ENCODE peak calls at places on chromosomes 2 and 18, in five cellular contexts. L is SJSA1, M is T-cell, S is epithelial cell of esophagus, C is NCI-H1417. G is an unnamed sample.

GRCh38 chr2:196739031-196739430 is 60.5 kb downstream of the GTF3C3 start:
- DNase-seq in S (no peak), C (no peak), L (no peak), M (no peak), G (no peak)

GRCh38 chr2:189580267-189580661 is 322 bp downstream of the SLC40A1 start:
- DNase-seq in M (peak), S (peak), C (no peak), L (no peak), G (peak)

GRCh38 chr2:240290432-240291336 is 144.8 kb upstream of the GPC1 start:
- DNase-seq in S (no peak), M (no peak), C (no peak), L (no peak), G (no peak)

GRCh38 chr18:71398530-71398929 is 1109.7 kb downstream of the SOCS6 start:
- DNase-seq in M (no peak), L (no peak), C (peak), S (no peak), G (no peak)

GRCh38 chr2:54429811-54430600 is 26.1 kb upstream of the SPTBN1 start:
- DNase-seq in L (no peak), C (no peak), M (no peak), S (no peak), G (no peak)

GRCh38 chr2:16069933-16070647 is 129.7 kb downstream of the MYCN start:
- DNase-seq in L (peak), C (no peak), S (no peak), M (no peak), G (no peak)

GRCh38 chr2:36489296-36489695 is 108.7 kb downstream of the FEZ2 start:
- DNase-seq in S (peak), M (no peak), C (no peak), L (peak), G (peak)

GRCh38 chr2:47422560-47422959 is 19.6 kb downstream of the MSH2 start:
- DNase-seq in S (peak), C (no peak), M (no peak), L (peak), G (peak)

GRCh38 chr2:171319164-171319810 is 114.5 kb downstream of the METTL8 start:
- DNase-seq in S (peak), M (peak), C (no peak), L (no peak), G (no peak)

GRCh38 chr18:79902075-79902474 is 49.4 kb downstream of the SLC66A2 start:
- DNase-seq in L (no peak), S (no peak), M (no peak), C (no peak), G (no peak)

GRCh38 chr2:234840336-234840735 is 111.5 kb upstream of the SH3BP4 start:
- DNase-seq in C (no peak), M (no peak), S (peak), L (peak), G (peak)

GRCh38 chr18:23825978-23826405 is 136.7 kb downstream of the LAMA3 start:
- DNase-seq in S (peak), C (no peak), L (no peak), M (no peak), G (peak)

GRCh38 chr18:13877133-13877532 is 38.2 kb downstream of the MC2R start:
- DNase-seq in C (no peak), M (no peak), L (no peak), S (no peak), G (no peak)

GRCh38 chr2:29273004-29273703 is 157.9 kb downstream of the CLIP4 start:
- DNase-seq in S (peak), C (no peak), M (no peak), L (no peak), G (no peak)

GRCh38 chr18:79927597-79928562 is 23.6 kb downstream of the SLC66A2 start:
- DNase-seq in S (no peak), L (no peak), M (no peak), C (no peak), G (no peak)

GRCh38 chr2:210481601-210482124 is 5.1 kb upstream of the LANCL1 start:
- DNase-seq in M (no peak), L (no peak), C (no peak), S (peak), G (no peak)

GRCh38 chr2:45699032-45699658 is 47.7 kb downstream of the PRKCE start:
- DNase-seq in M (no peak), S (peak), C (no peak), L (peak), G (peak)

GRCh38 chr2:10375570-10376266 is 72.4 kb downstream of the ODC1 start:
- DNase-seq in M (no peak), L (no peak), S (no peak), C (no peak), G (no peak)

GRCh38 chr2:239382384-239382880 is 18.4 kb downstream of the HDAC4 start:
- DNase-seq in C (no peak), M (no peak), S (no peak), L (no peak), G (no peak)

GRCh38 chr2:29423267-29423666 is 308.1 kb downstream of the CLIP4 start:
- DNase-seq in C (no peak), M (no peak), S (no peak), L (no peak), G (no peak)

GRCh38 chr18:32695534-32695933 is 77.3 kb downstream of the KLHL14 start:
- DNase-seq in L (no peak), M (no peak), C (no peak), S (peak), G (no peak)

GRCh38 chr2:189179607-189179979 is at the start of gene COL5A2:
- DNase-seq in L (peak), M (no peak), S (peak), C (no peak), G (peak)

GRCh38 chr2:72625359-72625758 is 200.5 kb downstream of the EXOC6B start:
- DNase-seq in L (no peak), C (no peak), S (no peak), M (no peak), G (no peak)

GRCh38 chr2:9770308-9771100 is 72.8 kb upstream of the TAF1B start:
- DNase-seq in L (peak), S (peak), M (no peak), C (peak), G (peak)

GRCh38 chr2:103991591-103991990 is 862.3 kb upstream of the POU3F3 start:
- DNase-seq in C (no peak), M (no peak), L (no peak), S (no peak), G (no peak)

GRCh38 chr2:68857855-68858456 is 13.2 kb downstream of the BMP10 start:
- DNase-seq in L (peak), M (no peak), S (peak), C (no peak), G (no peak)

GRCh38 chr18:44796505-44797198 is 116.0 kb downstream of the SETBP1 start:
- DNase-seq in S (no peak), C (no peak), L (no peak), M (no peak), G (no peak)

GRCh38 chr2:5560981-5561380 is 131.2 kb upstream of the SOX11 start:
- DNase-seq in S (no peak), M (no peak), C (no peak), L (peak), G (no peak)

GRCh38 chr18:12750076-12750707 is 47.4 kb downstream of the PSMG2 start:
- DNase-seq in M (no peak), S (no peak), C (peak), L (no peak), G (peak)